ENCODE peak calls at places on chromosomes 16 and 17, in eight cellular contexts. F is stomach; C is T-helper 1 cell; Y is A673; M is effector CD4-positive, alpha-beta T cell; E is tibial artery; D is left ventricle myocardium inferior; X is stimulated activated CD4-positive, alpha-beta T cell treated with anti-CD3 and anti-CD28 coated beads, Interleukin-12 subunit alpha, Interleukin-12 subunit beta, amount 100 ng/mL, for 4 hours. G is an unnamed sample.

GRCh38 chr16:75110637-75111513 is 5.7 kb downstream of the LDHD start:
- DNase-seq in F (peak; percentile 94), D (peak; percentile 88), C (peak; percentile 89), Y (peak; percentile 91), E (peak; percentile 90), M (peak; percentile 72), X (peak; percentile 77), G (peak; percentile 93)

GRCh38 chr16:30113711-30114333 is 485 bp upstream of the GDPD3 start:
- DNase-seq in C (no peak), D (no peak), M (no peak), E (no peak), X (no peak), Y (no peak), F (no peak), G (no peak)

GRCh38 chr16:87129771-87130170 is 187.4 kb downstream of the C16orf95 start:
- DNase-seq in Y (no peak), E (no peak), C (no peak), F (no peak), M (no peak), D (no peak), X (no peak), G (no peak)

GRCh38 chr16:60991886-60992285 is 1044.4 kb downstream of the CDH8 start:
- DNase-seq in F (no peak), X (no peak), E (no peak), C (no peak), Y (peak; percentile 22), D (no peak), M (no peak), G (no peak)

GRCh38 chr16:3548445-3548844 is 28.8 kb downstream of the NLRC3 start:
- DNase-seq in F (no peak), E (no peak), C (no peak), D (no peak), M (no peak), X (no peak), Y (no peak), G (no peak)

GRCh38 chr17:19538095-19539039 is 4.7 kb downstream of the SLC47A1 start:
- DNase-seq in F (no peak), E (peak; percentile 42), C (no peak), M (no peak), D (peak; percentile 25), Y (no peak), X (no peak), G (no peak)

GRCh38 chr17:43599046-43599395 is 52.9 kb upstream of the ETV4 start:
- DNase-seq in C (no peak), X (no peak), E (no peak), M (no peak), Y (no peak), F (no peak), D (no peak), G (no peak)

GRCh38 chr16:16780588-16780987 is 401.6 kb downstream of the NPIPA7 start:
- DNase-seq in D (no peak), Y (no peak), M (no peak), F (no peak), C (no peak), E (no peak), X (no peak), G (no peak)

GRCh38 chr17:40726919-40727318 is 23.4 kb upstream of the KRT24 start:
- DNase-seq in M (no peak), C (no peak), Y (no peak), D (no peak), X (no peak), E (no peak), F (no peak), G (no peak)

GRCh38 chr16:31179747-31180458 is at the start of gene FUS:
- DNase-seq in C (peak; percentile 94), D (peak; percentile 90), F (peak; percentile 94), E (peak; percentile 89), X (peak; percentile 89), M (peak; percentile 92), Y (peak; percentile 88), G (peak; percentile 94)

GRCh38 chr16:29849505-29849904 is 13.5 kb downstream of the CDIPT start:
- DNase-seq in Y (peak; percentile 34), D (no peak), F (no peak), E (no peak), X (no peak), M (no peak), C (no peak), G (no peak)

GRCh38 chr16:61836804-61837398 is 199.3 kb downstream of the CDH8 start:
- DNase-seq in M (no peak), F (no peak), D (no peak), Y (no peak), E (no peak), C (no peak), X (no peak), G (no peak)

GRCh38 chr17:14784997-14785696 is 480.0 kb downstream of the PMP22 start:
- DNase-seq in M (peak; percentile 14), E (no peak), Y (no peak), D (no peak), C (no peak), X (peak; percentile 22), F (no peak), G (no peak)

GRCh38 chr17:70905796-70906195 is 736.5 kb downstream of the KCNJ2 start:
- DNase-seq in F (no peak), M (no peak), Y (no peak), E (peak; percentile 77), C (no peak), D (peak; percentile 46), X (no peak), G (peak; percentile 87)

G was measured in right atrium auricular region.